ENCODE peak calls at places on chromosomes 13 and 19, in four cellular contexts. D is gastrocnemius medialis, G is heart left ventricle, Z is heart right ventricle. B is an unnamed sample. For H3K9me3, the result is how much of the 10 kb centered on the place peaks cover.

GRCh38 chr13:28358673-28359072 is 136.3 kb downstream of the FLT1 start:
- DNase-seq in D (no peak), G (no peak), Z (no peak), B (no peak)

GRCh38 chr13:24159921-24160324 is 597 bp upstream of the SPATA13 start:
- DNase-seq in D (no peak), G (no peak), Z (no peak), B (no peak)

GRCh38 chr13:64591981-64592380 is 2638.2 kb downstream of the PCDH9 start:
- DNase-seq in D (no peak), G (no peak), Z (no peak), B (no peak)

GRCh38 chr19:55674459-55674840 is 576 bp upstream of the EPN1 start:
- DNase-seq in D (no peak), G (no peak), Z (no peak), B (no peak)

GRCh38 chr13:20550799-20551198 is 16.2 kb upstream of the IFT88 start:
- DNase-seq in D (no peak), G (no peak), Z (no peak), B (no peak)

GRCh38 chr13:110436276-110436675 is 125.2 kb downstream of the RAB20 start:
- DNase-seq in D (no peak), G (no peak), Z (no peak), B (no peak)

GRCh38 chr13:74641586-74641985 is 507.4 kb upstream of the KLF12 start:
- DNase-seq in D (no peak), G (no peak), Z (no peak), B (peak)

GRCh38 chr13:38670627-38671026 is 16.2 kb upstream of the FREM2 start:
- DNase-seq in D (no peak), G (no peak), Z (no peak), B (no peak)

GRCh38 chr19:10961073-10961762 is 388 bp downstream of the SMARCA4 start:
- DNase-seq in D (no peak), G (no peak), Z (peak), B (peak)

GRCh38 chr13:35157143-35157755 is 215.2 kb downstream of the NBEA start:
- DNase-seq in D (no peak), G (peak), Z (peak), B (peak)

GRCh38 chr13:50697746-50698526 is 145.6 kb downstream of the DLEU7 start:
- DNase-seq in D (no peak), G (no peak), Z (no peak), B (no peak)

GRCh38 chr13:77919351-77920294 is 992 bp upstream of the EDNRB start:
- DNase-seq in D (peak), G (peak), Z (peak), B (peak)

GRCh38 chr19:17220207-17220758 is 5.1 kb downstream of the USE1 start:
- DNase-seq in D (no peak), G (no peak), Z (no peak), B (no peak)

GRCh38 chr19:33320636-33321035 is 18.3 kb upstream of the CEBPA start:
- DNase-seq in D (no peak), G (no peak), Z (no peak), B (no peak)

GRCh38 chr13:67100723-67101122 is 129.4 kb downstream of the PCDH9 start:
- DNase-seq in D (no peak), G (no peak), Z (no peak), B (no peak)

GRCh38 chr13:65378943-65379519 is 1851.1 kb downstream of the PCDH9 start:
- DNase-seq in D (no peak), G (no peak), Z (no peak), B (no peak)

GRCh38 chr13:50236898-50237318 is 221.7 kb downstream of the KCNRG start:
- DNase-seq in D (no peak), G (no peak), Z (no peak), B (no peak)

GRCh38 chr13:48530833-48531232 is 2.0 kb downstream of the RCBTB2 start:
- DNase-seq in D (no peak), G (no peak), Z (no peak), B (no peak)

GRCh38 chr19:49686503-49687088 is 2.8 kb upstream of the ADM5 start:
- DNase-seq in D (no peak), G (no peak), Z (no peak), B (no peak)

GRCh38 chr19:46369817-46370216 is 22.9 kb downstream of the PPP5C start:
- DNase-seq in D (no peak), G (no peak), Z (no peak), B (no peak)
- H3K9me3 ChIP-seq in D (under half), G (under half), Z (under half), B (under half)

GRCh38 chr19:22595918-22596341 is 38.2 kb upstream of the ZNF492 start:
- DNase-seq in D (no peak), G (peak), Z (peak), B (no peak)
- H3K4me3 ChIP-seq in D (no peak), G (no peak), Z (no peak), B (no peak)

GRCh38 chr19:58010507-58010906 is 7.9 kb upstream of the ZNF606 start:
- DNase-seq in D (no peak), G (no peak), Z (no peak), B (no peak)
- H3K9me3 ChIP-seq in D (under half), G (under half), Z (under half), B (under half)

GRCh38 chr13:113860579-113861432 is 3.1 kb downstream of the GAS6 start:
- DNase-seq in D (no peak), G (no peak), Z (peak), B (no peak)
- H3K4me3 ChIP-seq in D (no peak), G (no peak), Z (no peak), B (no peak)

DNA sequence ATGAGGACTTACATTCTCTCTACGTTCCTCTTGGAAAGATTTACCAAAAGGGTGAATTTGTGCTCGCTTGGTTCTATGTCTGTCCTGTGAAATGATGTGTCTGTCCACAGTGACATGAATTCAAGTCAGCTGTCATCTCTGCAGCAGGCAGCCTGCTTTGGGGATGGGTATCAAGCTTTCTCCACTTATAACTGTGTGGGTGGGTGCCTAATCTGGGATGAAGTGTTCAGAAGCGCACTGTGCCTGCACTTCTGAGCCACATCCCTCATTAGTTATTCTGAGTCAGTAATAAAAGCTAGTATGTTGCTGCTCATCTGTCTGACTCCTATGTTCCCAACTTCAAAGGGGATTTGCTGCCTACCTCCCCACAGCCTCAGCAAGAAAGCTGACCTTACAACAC is 86.1 kb upstream of the TUBA3C start:
- DNase-seq in D (no peak), G (no peak), Z (no peak), B (no peak)
- H3K9me3 ChIP-seq in D (under half), G (under half), Z (under half), B (under half)

GRCh38 chr19:3721900-3722442 is 13.8 kb downstream of the TJP3 start:
- DNase-seq in D (no peak), G (no peak), Z (no peak), B (no peak)
- H3K4me3 ChIP-seq in D (no peak), G (peak), Z (no peak), B (no peak)

GRCh38 chr19:29176981-29177754 is 35.8 kb downstream of the UQCRFS1 start:
- DNase-seq in D (no peak), G (no peak), Z (no peak), B (no peak)
- H3K9me3 ChIP-seq in D (under half), G (under half), Z (half or more), B (under half)

GRCh38 chr19:41564515-41565383 is 11.2 kb upstream of the CEACAM21 start:
- DNase-seq in D (no peak), G (no peak), Z (peak), B (no peak)
- H3K4me3 ChIP-seq in D (no peak), G (peak), Z (peak), B (no peak)

DNA sequence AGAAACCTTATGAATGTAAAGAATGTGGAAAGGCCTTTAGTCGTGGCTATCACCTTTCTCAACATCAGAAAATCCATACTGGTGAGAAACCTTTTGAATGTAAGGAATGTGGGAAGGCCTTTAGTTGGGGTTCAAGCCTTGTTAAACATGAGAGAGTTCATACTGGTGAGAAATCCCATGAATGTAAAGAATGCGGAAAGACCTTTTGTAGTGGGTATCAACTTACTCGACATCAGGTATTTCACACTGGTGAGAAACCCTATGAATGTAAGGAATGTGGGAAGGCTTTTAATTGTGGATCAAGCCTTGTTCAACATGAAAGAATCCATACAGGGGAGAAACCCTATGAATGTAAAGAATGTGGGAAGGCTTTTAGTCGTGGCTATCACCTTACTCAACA is 20.8 kb downstream of the ZNF283 start:
- DNase-seq in D (no peak), G (no peak), Z (no peak), B (no peak)
- H3K9me3 ChIP-seq in D (under half), G (half or more), Z (half or more), B (under half)

B was measured in BE2C.